ENCODE peak calls at places on chromosome 21, in seven cellular contexts. E is left ventricle myocardium inferior, U is progenitor cell of endocrine pancreas, Y is HEK293T, J is anterior cingulate cortex, Z is hypothalamus, T is T-helper 22 cell. W is an unnamed sample.

GRCh38 chr21:16455978-16456377 is 726.2 kb downstream of the USP25 start:
- DNase-seq in Y (no peak), J (peak), U (no peak), T (no peak), E (no peak), Z (peak), W (no peak)

GRCh38 chr21:38761531-38761930 is 44.2 kb upstream of the ETS2 start:
- DNase-seq in T (no peak), Z (no peak), E (no peak), J (no peak), U (no peak), Y (no peak), W (no peak)

GRCh38 chr21:26572668-26573381 is at the start of gene CYYR1:
- DNase-seq in U (peak), T (no peak), Y (no peak), J (no peak), Z (no peak), E (peak), W (no peak)

GRCh38 chr21:16040601-16041000 is 310.8 kb downstream of the USP25 start:
- DNase-seq in E (no peak), Z (no peak), J (no peak), T (no peak), U (no peak), Y (no peak), W (no peak)

GRCh38 chr21:30102881-30103280 is 63.7 kb downstream of the CLDN17 start:
- DNase-seq in J (no peak), E (no peak), Y (no peak), U (no peak), Z (no peak), T (no peak), W (no peak)

GRCh38 chr21:36310016-36310415 is 10.0 kb upstream of the MORC3 start:
- DNase-seq in U (no peak), T (no peak), J (no peak), Y (no peak), Z (no peak), E (no peak), W (no peak)

GRCh38 chr21:28822882-28823335 is 169.8 kb downstream of the LTN1 start:
- DNase-seq in E (no peak), Y (peak), J (no peak), U (no peak), T (no peak), Z (no peak), W (peak)

GRCh38 chr21:45364464-45365185 is 40.3 kb upstream of the COL18A1 start:
- DNase-seq in T (no peak), J (no peak), Z (no peak), U (no peak), Y (no peak), E (no peak), W (no peak)

GRCh38 chr21:44867999-44868700 is 5.3 kb downstream of the PTTG1IP start:
- DNase-seq in J (no peak), E (no peak), T (peak), Y (no peak), U (no peak), Z (no peak), W (no peak)

GRCh38 chr21:24910591-24910990 is 696.7 kb downstream of the MRPL39 start:
- DNase-seq in U (no peak), T (no peak), E (no peak), Y (no peak), J (no peak), Z (no peak), W (no peak)

GRCh38 chr21:45353200-45353599 is 51.8 kb upstream of the COL18A1 start:
- DNase-seq in E (no peak), Y (no peak), J (no peak), U (no peak), Z (no peak), T (no peak), W (no peak)

GRCh38 chr21:37665230-37666024 is 250.8 kb downstream of the KCNJ6 start:
- DNase-seq in Y (no peak), U (no peak), E (no peak), T (no peak), J (no peak), Z (no peak), W (no peak)

GRCh38 chr21:29372063-29372802 is 73.5 kb downstream of the BACH1 start:
- DNase-seq in J (no peak), T (peak), E (no peak), U (peak), Z (no peak), Y (peak), W (no peak)

GRCh38 chr21:44858791-44859190 is 14.7 kb downstream of the PTTG1IP start:
- DNase-seq in U (no peak), Y (no peak), J (no peak), T (no peak), Z (no peak), E (no peak), W (peak)

GRCh38 chr21:45228171-45228641 is 59.5 kb downstream of the POFUT2 start:
- DNase-seq in Y (no peak), Z (no peak), U (no peak), J (peak), E (no peak), T (peak), W (no peak)

GRCh38 chr21:45379171-45379900 is 25.6 kb upstream of the COL18A1 start:
- DNase-seq in Z (no peak), Y (no peak), T (no peak), E (peak), U (no peak), J (no peak), W (no peak)

GRCh38 chr21:36691539-36692124 is 7.3 kb upstream of the SIM2 start:
- DNase-seq in Y (peak), Z (no peak), E (no peak), T (no peak), J (no peak), U (no peak), W (no peak)

GRCh38 chr21:45142916-45143315 is 68.5 kb downstream of the ADARB1 start:
- DNase-seq in Y (no peak), Z (no peak), U (no peak), T (no peak), E (no peak), J (no peak), W (no peak)

GRCh38 chr21:45050786-45051489 is 23.4 kb upstream of the ADARB1 start:
- DNase-seq in Y (no peak), T (no peak), J (no peak), Z (no peak), E (no peak), U (no peak), W (no peak)

GRCh38 chr21:33478858-33479678 is 706 bp downstream of the TMEM50B start:
- DNase-seq in U (peak), Y (peak), J (no peak), Z (peak), E (no peak), T (peak), W (peak)

GRCh38 chr21:26297856-26298255 is 127.3 kb upstream of the APP start:
- DNase-seq in T (no peak), J (no peak), E (no peak), Y (no peak), Z (no peak), U (no peak), W (no peak)

GRCh38 chr21:33897098-33897497 is 18.5 kb downstream of the ATP5PO start:
- DNase-seq in Y (no peak), T (no peak), J (no peak), Z (no peak), U (no peak), E (no peak), W (no peak)

GRCh38 chr21:43281661-43282357 is 113.0 kb downstream of the CRYAA start:
- DNase-seq in U (no peak), Y (no peak), E (peak), T (no peak), J (no peak), Z (no peak), W (no peak)

GRCh38 chr21:35220301-35220700 is 171.2 kb upstream of the RUNX1 start:
- DNase-seq in U (no peak), Z (no peak), Y (no peak), E (no peak), J (no peak), T (no peak), W (no peak)

GRCh38 chr21:16594191-16594590 is 864.4 kb downstream of the USP25 start:
- DNase-seq in U (no peak), Y (no peak), E (no peak), T (no peak), Z (no peak), J (no peak), W (no peak)

GRCh38 chr21:38531142-38531541 is 32.9 kb upstream of the ERG start:
- DNase-seq in U (no peak), T (no peak), Y (no peak), J (no peak), Z (no peak), E (no peak), W (no peak)

GRCh38 chr21:38651570-38651969 is 153.3 kb upstream of the ERG start:
- DNase-seq in U (no peak), E (no peak), J (no peak), Z (no peak), T (no peak), Y (no peak), W (no peak)

GRCh38 chr21:42381347-42381984 is 14.4 kb downstream of the TMPRSS3 start:
- DNase-seq in Y (peak), J (no peak), E (no peak), U (no peak), T (peak), Z (no peak), W (peak)

GRCh38 chr21:37087188-37087587 is 14.1 kb downstream of the TTC3 start:
- DNase-seq in Z (no peak), E (no peak), Y (peak), T (no peak), J (no peak), U (no peak), W (peak)

GRCh38 chr21:39694750-39695149 is 50.2 kb upstream of the IGSF5 start:
- DNase-seq in E (no peak), Z (no peak), T (no peak), J (no peak), U (no peak), Y (no peak), W (no peak)

W was measured in T47D.